ENCODE peak calls at places on chromosomes 6 and 20, in seven cellular contexts. U, E, I, D, A, H and N are unnamed samples.

GRCh38 chr6:9192405-9192909 is 757.1 kb upstream of the SLC35B3 start:
- DNase-seq in D (no peak), U (no peak), H (no peak), A (peak; percentile 2), E (no peak), I (no peak), N (no peak)

GRCh38 chr20:32159766-32160221 is 47.7 kb downstream of the PLAGL2 start:
- DNase-seq in D (no peak), U (no peak), I (peak; percentile 24), A (no peak), H (no peak), E (peak; percentile 74), N (no peak)

GRCh38 chr20:20009784-20010253 is 7.3 kb upstream of the NAA20 start:
- DNase-seq in D (no peak), H (no peak), U (no peak), E (no peak), A (no peak), I (no peak), N (no peak)

GRCh38 chr6:106849676-106850332 is 124.7 kb downstream of the CD24 start:
- DNase-seq in H (no peak), D (no peak), U (no peak), I (no peak), A (no peak), E (peak; percentile 20), N (no peak)

GRCh38 chr20:24991897-24992419 is 593 bp downstream of the APMAP start:
- DNase-seq in U (no peak), H (peak; percentile 37), D (peak; percentile 56), I (peak; percentile 73), E (peak; percentile 23), A (peak; percentile 28), N (no peak)

GRCh38 chr6:23154159-23154558 is 584.8 kb downstream of the HDGFL1 start:
- DNase-seq in U (no peak), D (no peak), E (no peak), H (no peak), I (no peak), A (no peak), N (no peak)

GRCh38 chr20:39298566-39299501 is 336.7 kb downstream of the DHX35 start:
- DNase-seq in I (no peak), D (no peak), E (no peak), U (peak; percentile 25), A (no peak), H (no peak), N (no peak)

GRCh38 chr6:26430787-26431186 is 9.5 kb upstream of the BTN3A3 start:
- DNase-seq in U (no peak), A (no peak), E (no peak), D (no peak), I (no peak), H (no peak), N (no peak)

GRCh38 chr20:63128367-63128766 is 87.6 kb downstream of the YTHDF1 start:
- DNase-seq in U (no peak), A (no peak), D (no peak), E (no peak), I (peak; percentile 51), H (no peak), N (no peak)

GRCh38 chr6:127481628-127482027 is 22.4 kb upstream of the KIAA0408 start:
- DNase-seq in H (no peak), D (no peak), A (no peak), U (peak; percentile 46), E (no peak), I (no peak), N (no peak)

GRCh38 chr20:46715292-46715756 is 5.9 kb downstream of the SLC2A10 start:
- DNase-seq in I (no peak), A (peak; percentile 46), H (no peak), U (peak; percentile 78), D (no peak), E (no peak), N (no peak)

GRCh38 chr20:46712056-46712636 is 2.7 kb downstream of the SLC2A10 start:
- DNase-seq in E (no peak), U (no peak), I (no peak), A (no peak), H (no peak), D (no peak), N (no peak)

GRCh38 chr20:46717818-46718541 is 8.5 kb downstream of the SLC2A10 start:
- DNase-seq in D (no peak), I (no peak), H (no peak), E (no peak), U (no peak), A (no peak), N (no peak)

GRCh38 chr20:46710149-46710913 is 882 bp downstream of the SLC2A10 start:
- DNase-seq in A (no peak), D (no peak), H (no peak), I (no peak), U (no peak), E (no peak), N (no peak)

GRCh38 chr20:46713957-46714834 is 4.7 kb downstream of the SLC2A10 start:
- DNase-seq in A (no peak), I (no peak), E (no peak), D (no peak), U (no peak), H (no peak), N (no peak)
- H3K4me1 ChIP-seq in A (peaks cover 14% of the 10 kb centered on the region), I (peaks cover 10% of the 10 kb centered on the region), E (peaks cover under 1% of the 10 kb centered on the region), D (peaks cover 7% of the 10 kb centered on the region), U (peaks cover 7% of the 10 kb centered on the region), H (peaks cover 7% of the 10 kb centered on the region), N (peaks cover 33% of the 10 kb centered on the region)

GRCh38 chr6:95143408-95144180 is 433.7 kb upstream of the MANEA start:
- DNase-seq in E (no peak), H (no peak), U (no peak), I (no peak), D (no peak), A (no peak), N (no peak)
- H3K4me3 ChIP-seq in E (no peak overlapping the region), H (no peak overlapping the region), U (no peak overlapping the region), I (no peak overlapping the region), D (no peak overlapping the region), A (no peak overlapping the region), N (no peak overlapping the region)

GRCh38 chr6:47169785-47170685 is 127.9 kb upstream of the ADGRF1 start:
- DNase-seq in H (no peak), D (no peak), U (peak; percentile 67), I (no peak), A (no peak), E (no peak), N (no peak)

GRCh38 chr6:47163536-47163935 is 121.4 kb upstream of the ADGRF1 start:
- DNase-seq in A (no peak), E (no peak), H (no peak), U (no peak), D (no peak), I (no peak), N (no peak)

GRCh38 chr6:47164877-47165276 is 122.7 kb upstream of the ADGRF1 start:
- DNase-seq in I (no peak), H (no peak), D (no peak), U (no peak), E (no peak), A (no peak), N (no peak)

GRCh38 chr6:47165918-47166317 is 123.8 kb upstream of the ADGRF1 start:
- DNase-seq in E (no peak), H (no peak), D (no peak), I (no peak), U (peak; percentile 64), A (no peak), N (no peak)

DNA sequence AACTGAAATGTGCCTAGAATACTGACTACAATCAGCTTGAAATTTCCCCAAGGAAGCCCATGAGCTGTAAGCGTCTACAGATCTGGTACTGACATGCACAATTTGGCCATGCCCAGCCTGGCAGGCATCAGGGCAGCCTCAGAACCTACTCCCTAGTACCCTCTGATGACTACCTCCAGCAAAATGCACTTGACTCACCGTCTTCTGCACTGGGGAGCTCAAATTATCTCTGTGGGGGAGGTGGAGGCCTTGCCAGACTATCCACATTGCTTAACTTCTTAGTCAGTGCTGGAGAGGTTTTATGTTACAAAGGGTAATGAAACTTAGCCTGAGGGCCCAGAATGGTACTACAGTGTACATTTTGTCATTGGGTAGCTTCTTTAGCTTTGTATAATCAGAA is 126.0 kb upstream of the ADGRF1 start:
- DNase-seq in A (peak; percentile 66), E (no peak), H (no peak), I (peak; percentile 73), D (no peak), U (peak; percentile 96), N (no peak)
- H3K4me1 ChIP-seq in A (peaks cover 37% of the 10 kb centered on the region), E (no peaks in the 10 kb centered on the region), H (no peaks in the 10 kb centered on the region), I (no peaks in the 10 kb centered on the region), D (no peaks in the 10 kb centered on the region), U (peaks cover 8% of the 10 kb centered on the region), N (no peaks in the 10 kb centered on the region)

GRCh38 chr20:9918360-9918759 is 79.5 kb upstream of the PAK5 start:
- DNase-seq in H (no peak), D (no peak), E (no peak), I (no peak), A (no peak), U (no peak), N (no peak)

GRCh38 chr20:9920908-9921307 is 82.0 kb upstream of the PAK5 start:
- DNase-seq in A (no peak), H (no peak), D (no peak), U (no peak), I (no peak), E (no peak), N (no peak)

GRCh38 chr20:9916776-9917175 is 77.9 kb upstream of the PAK5 start:
- DNase-seq in I (no peak), U (no peak), E (no peak), H (no peak), D (no peak), A (no peak), N (no peak)

GRCh38 chr20:9923648-9924047 is 84.8 kb upstream of the PAK5 start:
- DNase-seq in I (no peak), U (no peak), H (no peak), A (no peak), D (no peak), E (no peak), N (no peak)

DNA sequence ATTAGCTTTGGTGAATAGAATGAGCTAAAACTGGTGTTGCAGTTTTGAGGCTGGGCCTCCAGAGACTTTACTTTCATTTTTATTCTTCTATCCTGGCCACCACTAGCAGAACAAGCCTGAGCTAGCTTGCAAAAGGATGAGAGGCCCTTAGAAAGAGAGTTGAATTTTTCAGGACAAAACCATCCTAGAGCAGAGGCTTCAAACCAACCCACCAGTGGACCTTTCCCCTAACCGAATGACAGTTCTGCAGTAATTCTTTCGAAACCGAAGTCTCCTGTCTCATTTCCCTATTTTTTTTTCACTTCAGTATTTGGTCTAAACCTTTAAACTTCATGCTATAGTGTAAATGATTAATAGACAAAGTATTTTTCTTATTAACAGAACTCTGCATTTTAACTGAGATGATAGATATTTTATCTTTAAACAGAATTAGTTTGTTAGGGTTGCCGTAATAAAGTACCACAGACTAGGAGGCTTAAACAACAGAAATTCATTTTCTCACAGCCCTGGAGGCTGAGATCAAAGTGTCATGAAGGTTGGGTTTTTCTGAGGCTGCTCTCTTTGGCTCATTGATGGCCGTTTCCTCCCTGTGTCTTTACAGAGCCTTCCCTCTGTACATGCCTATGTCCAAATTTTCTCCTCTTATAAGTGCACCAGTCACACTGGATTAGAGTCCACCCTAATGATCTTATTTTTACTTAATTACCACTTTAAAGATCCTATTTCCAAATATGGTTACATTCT is 80.6 kb upstream of the PAK5 start:
- DNase-seq in E (no peak), A (no peak), D (no peak), U (no peak), H (no peak), I (no peak), N (no peak)
- H3K4me3 ChIP-seq in E (no peak overlapping the region), A (no peak overlapping the region), D (no peak overlapping the region), U (no peak overlapping the region), H (no peak overlapping the region), I (no peak overlapping the region), N (no peak overlapping the region)

GRCh38 chr6:36125575-36125974 is 4.7 kb upstream of the MAPK13 start:
- DNase-seq in A (no peak), H (no peak), E (no peak), U (no peak), I (no peak), D (no peak), N (no peak)
- H3K4me1 ChIP-seq in A (peaks cover 23% of the 10 kb centered on the region), H (peaks cover 50% of the 10 kb centered on the region), E (peaks cover 49% of the 10 kb centered on the region), U (peaks cover 21% of the 10 kb centered on the region), I (peaks cover 2% of the 10 kb centered on the region), D (peaks cover 29% of the 10 kb centered on the region), N (peaks cover 7% of the 10 kb centered on the region)